ENCODE peak calls at places on chromosomes 4 and X, in eight cellular contexts. S is hepatocyte; D is trophoblast cell; M is H7; O is dermis microvascular lymphatic vessel endothelial cell; G is stimulated activated effector memory CD8-positive, alpha-beta T cell treated with anti-CD3 and anti-CD28 coated beads, Interleukin-12 subunit alpha, Interleukin-12 subunit beta, amount 100 ng/mL, for 72 hours; T is tibial artery; K is nephron progenitor cell. P is an unnamed sample.

GRCh38 chr4:184364100-184364921 is 110.0 kb downstream of the IRF2 start:
- DNase-seq in M (no peak), S (no peak), K (no peak), D (no peak), G (no peak), O (no peak), T (no peak), P (no peak)

GRCh38 chr4:44446801-44447562 is 1.6 kb downstream of the KCTD8 start:
- DNase-seq in T (no peak), O (no peak), D (no peak), G (no peak), K (peak), M (peak), S (peak), P (no peak)

GRCh38 chr4:138438608-138439007 is 196.5 kb upstream of the SLC7A11 start:
- DNase-seq in G (no peak), O (no peak), D (no peak), K (peak), S (no peak), M (no peak), T (no peak), P (no peak)

GRCh38 chrX:16786791-16787735 is 797 bp downstream of the TXLNG start:
- DNase-seq in D (no peak), T (peak), M (peak), G (peak), O (peak), K (peak), S (peak), P (no peak)

GRCh38 chr4:153684182-153685073 is at the start of gene TLR2:
- DNase-seq in D (no peak), G (peak), K (peak), M (peak), S (peak), O (peak), T (peak), P (peak)

GRCh38 chr4:38803833-38804653 is 548 bp downstream of the TLR1 start:
- DNase-seq in G (no peak), T (no peak), D (no peak), S (no peak), O (peak), M (no peak), K (no peak), P (no peak)

GRCh38 chr4:184732126-184732525 is 1.8 kb downstream of the CENPU start:
- DNase-seq in G (no peak), K (no peak), T (no peak), M (no peak), D (no peak), S (no peak), O (no peak), P (peak)

GRCh38 chrX:139483721-139484120 is 46.8 kb upstream of the F9 start:
- DNase-seq in T (no peak), K (no peak), S (no peak), G (no peak), M (no peak), D (no peak), O (no peak), P (no peak)

GRCh38 chrX:52852110-52852872 is 15.6 kb downstream of the XAGE3 start:
- DNase-seq in S (no peak), K (no peak), O (no peak), M (no peak), T (no peak), D (peak), G (no peak), P (peak)

GRCh38 chr4:148055844-148056243 is 324.0 kb downstream of the ARHGAP10 start:
- DNase-seq in S (no peak), G (no peak), M (no peak), K (no peak), D (no peak), T (no peak), O (no peak), P (no peak)

GRCh38 chr4:177008071-177008835 is 215.5 kb upstream of the VEGFC start:
- DNase-seq in M (no peak), D (no peak), O (no peak), G (no peak), S (no peak), T (no peak), K (no peak), P (peak)